ENCODE peak calls at places on chromosomes 7 and 10, in six cellular contexts. J, L, O, K, F and H are unnamed samples.

GRCh38 chr10:79295593-79295992 is 51.7 kb upstream of the PPIF start:
- DNase-seq in J (peak; percentile 67), L (no peak), O (no peak), K (no peak), F (no peak), H (no peak)

GRCh38 chr10:31669367-31669766 is 259.3 kb downstream of the ARHGAP12 start:
- DNase-seq in J (no peak), L (no peak), O (no peak), K (no peak), F (no peak), H (no peak)

GRCh38 chr7:133934262-133934973 is 192.7 kb upstream of the LRGUK start:
- DNase-seq in J (no peak), L (no peak), O (no peak), K (no peak), F (no peak), H (no peak)

GRCh38 chr10:61452229-61452651 is 941 bp downstream of the TMEM26 start:
- DNase-seq in J (no peak), L (no peak), O (no peak), K (no peak), F (no peak), H (no peak)

GRCh38 chr7:17633099-17633498 is 307.2 kb downstream of the SNX13 start:
- DNase-seq in J (no peak), L (peak; percentile 49), O (no peak), K (no peak), F (peak; percentile 53), H (no peak)

GRCh38 chr10:48249763-48250351 is 24.6 kb downstream of the FRMPD2 start:
- DNase-seq in J (no peak), L (no peak), O (no peak), K (no peak), F (no peak), H (no peak)

GRCh38 chr10:67519434-67519833 is 176.6 kb downstream of the CTNNA3 start:
- DNase-seq in J (no peak), L (no peak), O (no peak), K (no peak), F (no peak), H (no peak)

GRCh38 chr7:114819629-114820362 is 102.1 kb upstream of the MDFIC start:
- DNase-seq in J (no peak), L (peak; percentile 92), O (no peak), K (no peak), F (peak; percentile 97), H (no peak)

GRCh38 chr7:7792089-7792488 is 73.7 kb upstream of the RPA3 start:
- DNase-seq in J (no peak), L (no peak), O (no peak), K (no peak), F (no peak), H (no peak)

GRCh38 chr10:12835709-12836108 is 165.8 kb downstream of the CCDC3 start:
- DNase-seq in J (no peak), L (no peak), O (no peak), K (no peak), F (peak; percentile 81), H (no peak)

GRCh38 chr10:110803830-110804338 is 67.8 kb upstream of the PDCD4 start:
- DNase-seq in J (no peak), L (peak; percentile 16), O (no peak), K (peak; percentile 37), F (peak; percentile 69), H (peak; percentile 61)

GRCh38 chr10:103086261-103086660 is 106.8 kb downstream of the NT5C2 start:
- DNase-seq in J (no peak), L (no peak), O (no peak), K (no peak), F (no peak), H (no peak)

GRCh38 chr10:118002581-118002980 is 44.2 kb downstream of the RAB11FIP2 start:
- DNase-seq in J (no peak), L (peak; percentile 74), O (no peak), K (peak; percentile 20), F (peak; percentile 14), H (no peak)

GRCh38 chr7:68166525-68166924 is 1169.9 kb downstream of the TYW1 start:
- DNase-seq in J (no peak), L (no peak), O (no peak), K (no peak), F (no peak), H (no peak)

GRCh38 chr7:113283861-113284260 is 165.5 kb upstream of the SMIM30 start:
- DNase-seq in J (no peak), L (no peak), O (no peak), K (no peak), F (peak; percentile 16), H (no peak)

GRCh38 chr7:46282155-46282554 is 361.1 kb upstream of the IGFBP3 start:
- DNase-seq in J (no peak), L (no peak), O (no peak), K (no peak), F (no peak), H (no peak)

GRCh38 chr7:121198502-121198901 is 130.3 kb upstream of the WNT16 start:
- DNase-seq in J (no peak), L (no peak), O (no peak), K (no peak), F (no peak), H (no peak)

GRCh38 chr10:30233186-30233958 is 115.7 kb downstream of the MTPAP start:
- DNase-seq in J (no peak), L (no peak), O (no peak), K (no peak), F (no peak), H (no peak)

GRCh38 chr7:132234751-132235150 is 341.5 kb downstream of the PLXNA4 start:
- DNase-seq in J (no peak), L (no peak), O (no peak), K (no peak), F (peak; percentile 73), H (no peak)

GRCh38 chr10:70169661-70170364 is 501 bp downstream of the SAR1A start:
- DNase-seq in J (peak; percentile 45), L (no peak), O (no peak), K (no peak), F (no peak), H (peak; percentile 13)

GRCh38 chr7:135713836-135714470 is 14.0 kb downstream of the SLC13A4 start:
- DNase-seq in J (no peak), L (no peak), O (no peak), K (no peak), F (no peak), H (no peak)

GRCh38 chr7:44727346-44728262 is 21.0 kb upstream of the ZMIZ2 start:
- DNase-seq in J (no peak), L (peak; percentile 74), O (no peak), K (no peak), F (peak; percentile 80), H (peak; percentile 4)

GRCh38 chr7:12771378-12771877 is 84.0 kb downstream of the ARL4A start:
- DNase-seq in J (no peak), L (peak; percentile 88), O (no peak), K (no peak), F (peak; percentile 56), H (no peak)

GRCh38 chr7:2757904-2758672 is 70.1 kb downstream of the AMZ1 start:
- DNase-seq in J (no peak), L (peak; percentile 100), O (no peak), K (peak; percentile 83), F (peak; percentile 96), H (peak; percentile 68)

GRCh38 chr7:123154231-123154860 is 45.4 kb downstream of the SLC13A1 start:
- DNase-seq in J (no peak), L (peak; percentile 87), O (no peak), K (peak; percentile 45), F (peak; percentile 85), H (peak; percentile 39)